ENCODE peak calls at places on chromosomes 7 and 10, in seven cellular contexts. G is type B pancreatic cell, W is psoas muscle, A is neural crest cell, K is brain microvascular endothelial cell, M is A549, N is kidney epithelial cell. H is an unnamed sample.

GRCh38 chr7:111752022-111752582 is 189.8 kb upstream of the IMMP2L start:
- DNase-seq in G (no peak), W (peak), A (peak), K (no peak), M (peak), N (no peak), H (no peak)

GRCh38 chr10:26215923-26216576 is 524 bp upstream of the GAD2 start:
- DNase-seq in G (no peak), W (no peak), A (peak), K (no peak), M (peak), N (no peak), H (no peak)

GRCh38 chr7:36190447-36191291 is 37.6 kb downstream of the EEPD1 start:
- DNase-seq in G (no peak), W (no peak), A (no peak), K (no peak), M (no peak), N (no peak), H (no peak)

GRCh38 chr10:48606530-48607355 is 1.9 kb upstream of the ARHGAP22 start:
- DNase-seq in G (peak), W (peak), A (no peak), K (peak), M (no peak), N (peak), H (peak)

GRCh38 chr7:41755100-41755499 is 52.2 kb upstream of the INHBA start:
- DNase-seq in G (no peak), W (no peak), A (no peak), K (no peak), M (no peak), N (no peak), H (no peak)

GRCh38 chr10:47383254-47384147 is 592 bp downstream of the ZNF488 start:
- DNase-seq in G (peak), W (no peak), A (no peak), K (no peak), M (no peak), N (no peak), H (no peak)

GRCh38 chr10:112235141-112235540 is 48.1 kb upstream of the TECTB start:
- DNase-seq in G (no peak), W (no peak), A (no peak), K (no peak), M (no peak), N (no peak), H (no peak)

GRCh38 chr10:24428410-24428782 is 219.5 kb downstream of the KIAA1217 start:
- DNase-seq in G (no peak), W (no peak), A (no peak), K (peak), M (no peak), N (no peak), H (no peak)

GRCh38 chr10:99331207-99331803 is 2.1 kb downstream of the CNNM1 start:
- DNase-seq in G (no peak), W (no peak), A (no peak), K (no peak), M (no peak), N (no peak), H (no peak)

GRCh38 chr7:102306916-102307677 is 20.4 kb downstream of the SH2B2 start:
- DNase-seq in G (no peak), W (peak), A (peak), K (peak), M (no peak), N (peak), H (no peak)

GRCh38 chr7:127794551-127794950 is 142.6 kb downstream of the SND1 start:
- DNase-seq in G (no peak), W (no peak), A (no peak), K (no peak), M (no peak), N (no peak), H (no peak)

GRCh38 chr7:25594122-25594521 is 365.8 kb upstream of the NPVF start:
- DNase-seq in G (no peak), W (no peak), A (no peak), K (no peak), M (no peak), N (no peak), H (no peak)

GRCh38 chr7:106177295-106177690 is 65.2 kb upstream of the SYPL1 start:
- DNase-seq in G (no peak), W (no peak), A (no peak), K (no peak), M (no peak), N (no peak), H (no peak)

GRCh38 chr7:92590711-92591310 is 621 bp upstream of the FAM133B start:
- DNase-seq in G (no peak), W (peak), A (no peak), K (no peak), M (no peak), N (no peak), H (no peak)

GRCh38 chr7:26398436-26399308 is 107.0 kb downstream of the SNX10 start:
- DNase-seq in G (peak), W (peak), A (peak), K (no peak), M (peak), N (no peak), H (no peak)

GRCh38 chr10:71663311-71663710 is 56.3 kb downstream of the C10orf105 start:
- DNase-seq in G (no peak), W (no peak), A (no peak), K (no peak), M (no peak), N (no peak), H (no peak)

GRCh38 chr7:77975672-77976480 is 177.3 kb downstream of the PHTF2 start:
- DNase-seq in G (no peak), W (no peak), A (no peak), K (no peak), M (no peak), N (no peak), H (no peak)

GRCh38 chr10:17199351-17199804 is 2.1 kb downstream of the TRDMT1 start:
- DNase-seq in G (no peak), W (no peak), A (no peak), K (peak), M (no peak), N (no peak), H (no peak)

GRCh38 chr10:17201165-17202013 is at the start of gene TRDMT1:
- DNase-seq in G (peak), W (peak), A (peak), K (peak), M (peak), N (no peak), H (no peak)

GRCh38 chr10:17200035-17200884 is 1.2 kb downstream of the TRDMT1 start:
- DNase-seq in G (no peak), W (no peak), A (no peak), K (no peak), M (no peak), N (no peak), H (no peak)

GRCh38 chr10:17202506-17202905 is 1.0 kb upstream of the TRDMT1 start:
- DNase-seq in G (no peak), W (no peak), A (no peak), K (no peak), M (no peak), N (no peak), H (no peak)

GRCh38 chr10:17200885-17201164 is 647 bp downstream of the TRDMT1 start:
- DNase-seq in G (no peak), W (no peak), A (no peak), K (peak), M (peak), N (no peak), H (no peak)
- TF ChIP-seq CTCF in G (no peak), W (no peak), A (no peak), K (no peak), M (no peak), N (no peak), H (no peak)

GRCh38 chr10:104941662-104942061 is 300.6 kb downstream of the SORCS3 start:
- DNase-seq in G (no peak), W (no peak), A (no peak), K (no peak), M (no peak), N (no peak), H (no peak)
- TF ChIP-seq CTCF in G (no peak), W (no peak), A (no peak), K (no peak), M (no peak), N (no peak), H (no peak)

DNA sequence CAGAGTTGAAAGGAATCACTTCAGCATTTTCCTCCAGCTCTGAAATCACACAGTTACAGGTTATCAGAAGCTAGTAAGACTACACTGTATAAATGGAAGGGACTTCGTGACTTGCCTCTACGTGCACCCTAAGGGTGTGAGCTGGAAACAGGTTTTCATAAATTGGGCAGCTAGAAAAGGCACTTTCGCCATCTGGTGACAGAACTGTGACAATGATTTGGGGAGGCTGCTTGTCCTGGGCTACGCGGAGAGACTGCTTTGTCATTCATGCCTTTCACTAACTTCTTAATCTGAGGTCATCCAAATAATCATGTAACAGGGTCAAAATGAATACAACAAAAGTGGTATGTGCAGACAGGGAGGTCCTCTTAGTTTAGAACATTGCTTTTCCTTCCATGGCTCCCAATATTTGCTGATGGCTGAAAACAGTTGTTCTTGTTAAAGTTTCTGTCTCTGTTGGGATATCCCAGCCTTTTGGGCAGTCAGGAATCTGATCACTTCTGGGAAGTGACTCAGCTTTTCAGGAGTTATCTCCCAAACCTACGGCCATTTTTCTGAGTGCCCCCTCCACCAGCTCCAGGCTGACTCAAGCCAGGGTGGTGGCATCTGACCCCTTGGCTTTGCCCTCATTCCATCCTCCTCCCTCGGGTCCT is 17.8 kb downstream of the VWC2 start:
- DNase-seq in G (no peak), W (no peak), A (peak), K (no peak), M (peak), N (no peak), H (no peak)
- TF ChIP-seq CTCF in G (peak), W (no peak), A (peak), K (no peak), M (peak), N (peak), H (no peak)

GRCh38 chr7:70586822-70587221 is 545.1 kb upstream of the GALNT17 start:
- DNase-seq in G (no peak), W (no peak), A (no peak), K (no peak), M (no peak), N (no peak), H (peak)

GRCh38 chr7:70582921-70583895 is 548.7 kb upstream of the GALNT17 start:
- DNase-seq in G (no peak), W (no peak), A (no peak), K (no peak), M (no peak), N (no peak), H (no peak)

GRCh38 chr7:70583965-70584883 is 547.7 kb upstream of the GALNT17 start:
- DNase-seq in G (no peak), W (no peak), A (no peak), K (no peak), M (no peak), N (no peak), H (no peak)

GRCh38 chr7:70587739-70588138 is 544.2 kb upstream of the GALNT17 start:
- DNase-seq in G (no peak), W (no peak), A (no peak), K (no peak), M (no peak), N (no peak), H (no peak)

GRCh38 chr7:70585071-70585470 is 546.9 kb upstream of the GALNT17 start:
- DNase-seq in G (no peak), W (no peak), A (no peak), K (no peak), M (no peak), N (no peak), H (no peak)
- TF ChIP-seq CTCF in G (no peak), W (no peak), A (no peak), K (peak), M (no peak), N (peak), H (no peak)

GRCh38 chr10:51748959-51749358 is 49.6 kb upstream of the CSTF2T start:
- DNase-seq in G (no peak), W (no peak), A (no peak), K (no peak), M (no peak), N (no peak), H (peak)
- TF ChIP-seq CTCF in G (no peak), W (no peak), A (no peak), K (no peak), M (no peak), N (no peak), H (no peak)

DNA sequence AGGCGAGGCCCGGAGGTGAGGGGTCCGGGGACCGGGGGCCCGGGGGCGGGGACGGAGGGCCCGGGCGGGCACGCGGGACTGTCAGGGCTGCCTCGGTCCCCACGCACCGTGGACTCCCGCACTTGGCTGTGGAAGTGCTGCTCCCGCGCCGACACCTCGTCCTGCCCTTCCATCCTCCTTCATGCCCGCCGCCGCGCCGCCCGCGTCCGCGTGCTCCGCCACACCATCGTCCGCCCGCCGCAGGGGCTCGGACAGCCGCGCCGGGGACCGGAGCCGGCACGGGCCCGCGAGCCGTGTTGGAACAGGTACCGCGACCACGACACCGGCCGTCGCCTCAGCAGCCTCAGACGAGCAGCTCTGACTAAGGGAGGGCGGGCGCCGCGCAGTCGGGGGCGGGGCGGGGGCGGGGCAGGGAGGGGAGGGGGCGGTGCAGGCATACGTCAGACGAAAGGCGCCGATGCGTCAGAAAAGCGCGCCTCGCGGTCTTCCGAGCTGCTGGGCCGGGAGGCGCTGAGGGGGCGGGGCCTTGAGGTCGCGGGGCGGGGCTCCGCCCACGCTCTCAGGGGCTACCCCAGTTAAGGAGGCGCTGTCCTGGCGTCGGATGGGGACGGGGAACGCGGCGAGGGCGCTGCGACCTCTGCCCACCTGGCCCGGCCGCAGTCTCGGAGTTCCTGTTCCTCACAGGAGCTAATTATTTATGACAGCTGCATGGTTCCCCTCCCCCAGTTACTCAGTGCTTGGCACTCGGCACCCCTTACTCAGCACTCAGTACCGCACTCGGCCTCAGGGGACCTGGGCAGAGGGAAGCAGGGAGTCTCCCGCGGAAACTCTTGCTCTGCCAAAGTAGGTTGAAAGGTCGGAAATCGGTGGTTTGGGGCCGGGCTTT is at the start of gene LMBR1:
- DNase-seq in G (peak), W (peak), A (peak), K (peak), M (peak), N (peak), H (peak)
- TF ChIP-seq CTCF in G (peak), W (peak), A (peak), K (peak), M (no peak), N (peak), H (peak)

H was measured in AG04449.